ENCODE peak calls at places on chromosomes 13 and 19, in five cellular contexts. Q is A549, M is uterus, B is heart left ventricle, L is body of pancreas. Z is an unnamed sample.

GRCh38 chr19:32037998-32038732 is 307.2 kb upstream of the ZNF507 start:
- DNase-seq in L (no peak), Q (no peak), B (no peak), M (peak; percentile 63), Z (no peak)

GRCh38 chr19:29840066-29840950 is 28.5 kb downstream of the CCNE1 start:
- DNase-seq in B (no peak), L (no peak), Q (no peak), M (no peak), Z (no peak)

GRCh38 chr13:35727881-35728280 is 251.4 kb upstream of the MAB21L1 start:
- DNase-seq in B (no peak), L (no peak), Q (no peak), M (no peak), Z (peak; percentile 40)

GRCh38 chr13:84563611-84564010 is 681.3 kb upstream of the SLITRK1 start:
- DNase-seq in B (no peak), L (peak; percentile 38), Q (no peak), M (no peak), Z (no peak)

GRCh38 chr19:17553256-17553655 is 2.2 kb upstream of the COLGALT1 start:
- DNase-seq in M (peak; percentile 87), Q (no peak), B (no peak), L (peak; percentile 38), Z (peak; percentile 86)

GRCh38 chr13:62387642-62388041 is 972.0 kb upstream of the PCDH20 start:
- DNase-seq in L (no peak), B (no peak), M (no peak), Q (no peak), Z (no peak)

GRCh38 chr13:48849515-48849914 is 126.2 kb upstream of the FNDC3A start:
- DNase-seq in M (no peak), L (no peak), B (no peak), Q (no peak), Z (no peak)

GRCh38 chr13:51364404-51365008 is 25.0 kb downstream of the SERPINE3 start:
- DNase-seq in M (no peak), B (no peak), Q (no peak), L (no peak), Z (no peak)

GRCh38 chr19:43765109-43765876 is 10.5 kb upstream of the SMG9 start:
- DNase-seq in L (peak; percentile 28), B (peak; percentile 72), Q (peak; percentile 95), M (peak; percentile 30), Z (peak; percentile 71)

GRCh38 chr19:42282810-42283247 is 13.8 kb downstream of the CIC start:
- DNase-seq in M (no peak), L (no peak), B (no peak), Q (no peak), Z (no peak)

GRCh38 chr19:48513289-48514122 is 1.9 kb upstream of the LMTK3 start:
- DNase-seq in B (peak; percentile 66), M (no peak), L (peak; percentile 80), Q (peak; percentile 92), Z (peak; percentile 38)

GRCh38 chr19:48413879-48414623 is 20.6 kb downstream of the GRIN2D start:
- DNase-seq in Q (peak; percentile 76), L (no peak), B (no peak), M (no peak), Z (no peak)

GRCh38 chr19:56117889-56118288 is 3.2 kb downstream of the ZNF787 start:
- DNase-seq in L (no peak), Q (no peak), B (no peak), M (no peak), Z (no peak)

GRCh38 chr13:114101325-114101821 is 31.1 kb downstream of the RASA3 start:
- DNase-seq in B (peak; percentile 64), Q (no peak), M (peak; percentile 32), L (peak; percentile 20), Z (peak; percentile 91)

GRCh38 chr19:48090281-48090802 is 20.3 kb downstream of the PLA2G4C start:
- DNase-seq in M (no peak), Q (no peak), L (no peak), B (no peak), Z (no peak)

GRCh38 chr19:56085571-56086275 is 35.4 kb downstream of the ZNF787 start:
- DNase-seq in Q (no peak), B (no peak), L (no peak), M (no peak), Z (no peak)

GRCh38 chr19:29708553-29709439 is 6.3 kb downstream of the C19orf12 start:
- DNase-seq in M (no peak), B (no peak), Q (no peak), L (no peak), Z (no peak)

GRCh38 chr19:18456974-18457373 is 19.0 kb upstream of the ISYNA1 start:
- DNase-seq in B (no peak), M (peak; percentile 63), Q (no peak), L (no peak), Z (no peak)

GRCh38 chr13:77751513-77752456 is 54.3 kb downstream of the SLAIN1 start:
- DNase-seq in Q (peak; percentile 42), M (peak; percentile 17), L (peak; percentile 52), B (no peak), Z (no peak)

GRCh38 chr13:21703846-21704245 is 33.0 kb downstream of the FGF9 start:
- DNase-seq in B (no peak), Q (peak; percentile 18), L (no peak), M (no peak), Z (no peak)

GRCh38 chr19:52943134-52943883 is 19.4 kb downstream of the ZNF816 start:
- DNase-seq in L (no peak), Q (no peak), B (no peak), M (no peak), Z (peak; percentile 78)

GRCh38 chr19:52943884-52944643 is 18.6 kb downstream of the ZNF816 start:
- DNase-seq in M (no peak), B (no peak), L (no peak), Q (no peak), Z (peak; percentile 61)

GRCh38 chr19:52941941-52942370 is 18.7 kb upstream of the ZNF888 start:
- DNase-seq in M (peak; percentile 41), Q (no peak), L (peak; percentile 26), B (no peak), Z (no peak)

GRCh38 chr19:52945652-52946321 is 16.9 kb downstream of the ZNF816 start:
- DNase-seq in L (no peak), Q (no peak), M (no peak), B (no peak), Z (no peak)

DNA sequence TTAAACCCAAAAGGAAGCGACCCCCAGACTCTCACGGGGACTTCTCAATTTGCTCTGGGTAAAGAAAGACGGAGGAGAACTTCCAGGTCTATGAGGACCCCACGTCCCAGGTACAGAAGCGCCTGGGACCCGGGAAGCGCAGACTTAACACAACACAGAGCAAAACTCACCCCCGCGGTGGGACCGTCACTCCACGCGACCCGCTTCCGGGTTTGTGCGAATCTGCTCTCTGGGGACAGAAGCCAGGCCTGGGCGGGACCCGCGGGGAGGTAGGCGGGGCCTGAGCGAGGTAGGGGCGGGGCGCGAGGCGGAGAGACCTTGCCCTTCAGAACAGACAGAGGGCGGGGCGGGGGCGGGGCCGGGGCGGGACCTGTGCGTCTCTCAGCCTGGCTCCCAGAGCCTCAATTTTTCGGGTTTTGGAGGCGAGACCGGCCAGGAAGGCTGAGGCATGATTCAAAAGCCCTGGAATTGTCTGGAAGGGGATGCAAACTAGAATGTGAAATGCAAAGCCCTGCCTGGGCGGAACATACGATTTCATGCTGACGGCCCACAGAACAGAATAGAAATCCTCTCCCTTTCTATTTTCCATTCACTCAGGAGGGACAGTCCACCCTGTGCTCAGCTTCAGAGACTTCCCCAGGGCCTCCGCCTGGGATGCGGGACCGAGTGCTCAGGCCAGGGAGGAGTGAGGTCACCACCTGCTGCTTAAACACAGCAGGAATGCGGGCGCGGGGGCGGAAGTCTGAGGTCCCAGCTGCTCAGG is 19.3 kb upstream of the ZNF888 start:
- DNase-seq in Q (no peak), B (peak; percentile 96), M (peak; percentile 94), L (peak; percentile 96), Z (peak; percentile 94)
- TF ChIP-seq POLR2A in Q (no peak), B (peak; percentile 83), M (peak; percentile 23), L (peak; percentile 93), Z (peak; percentile 76)

DNA sequence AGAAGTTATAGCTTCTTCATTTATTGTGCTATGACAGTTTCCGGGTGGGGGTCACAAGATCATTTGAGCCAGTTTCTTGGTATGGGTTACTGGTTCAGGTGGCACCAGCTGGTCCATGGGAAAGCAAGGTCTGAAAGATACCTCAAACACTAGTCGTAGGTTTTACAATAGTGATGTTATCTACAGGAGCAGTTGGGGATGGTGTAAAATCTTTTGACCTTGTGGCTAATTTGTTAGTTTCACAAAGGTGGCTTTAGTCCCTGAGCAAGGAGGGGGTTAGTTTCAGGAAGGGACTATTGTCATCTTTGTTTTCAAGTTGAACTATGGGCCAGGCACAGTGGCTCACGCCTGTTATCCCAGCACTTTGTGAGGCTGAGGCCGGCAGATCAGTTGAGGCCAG is 24.6 kb downstream of the CHST8 start:
- DNase-seq in L (no peak), Q (no peak), B (no peak), M (no peak), Z (peak; percentile 32)
- H3K4me3 ChIP-seq in L (no peak overlapping the region), Q (no peak overlapping the region), B (no peak overlapping the region), M (no peak overlapping the region), Z (no peak overlapping the region)

DNA sequence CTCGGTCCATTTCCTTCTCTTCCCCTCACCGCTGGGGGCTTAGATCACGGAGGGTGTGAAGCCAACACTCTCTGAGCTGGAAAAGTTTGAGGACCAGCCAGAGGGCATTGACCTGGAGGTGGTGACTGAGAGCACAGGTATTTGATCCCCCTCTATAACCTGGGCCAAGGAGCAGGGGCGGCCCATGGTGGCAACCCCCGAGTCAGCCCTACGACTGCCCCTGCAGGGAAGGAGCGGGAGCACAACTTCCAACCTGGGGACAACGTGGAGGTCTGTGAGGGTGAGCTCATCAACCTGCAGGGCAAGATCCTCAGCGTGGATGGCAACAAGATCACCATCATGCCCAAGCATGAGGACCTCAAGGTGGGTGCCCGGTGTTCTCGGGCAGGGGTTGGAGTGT is 11.6 kb upstream of the TIMM50 start:
- DNase-seq in B (no peak), L (no peak), M (no peak), Q (no peak), Z (no peak)
- TF ChIP-seq POLR2A in B (no peak), L (no peak), M (no peak), Q (no peak), Z (no peak)

GRCh38 chr13:40790232-40790631 is 821 bp downstream of the SLC25A15 start:
- DNase-seq in B (no peak), Q (no peak), M (no peak), L (no peak), Z (no peak)

GRCh38 chr13:40789275-40790231 is at the start of gene SLC25A15:
- DNase-seq in Q (peak; percentile 82), M (peak; percentile 59), L (peak; percentile 92), B (peak; percentile 90), Z (no peak)

GRCh38 chr13:40787062-40787461 is 2.3 kb upstream of the SLC25A15 start:
- DNase-seq in L (no peak), Q (no peak), B (no peak), M (no peak), Z (no peak)

GRCh38 chr13:40784540-40784939 is 4.9 kb upstream of the SLC25A15 start:
- DNase-seq in Q (no peak), B (no peak), M (no peak), L (no peak), Z (no peak)

GRCh38 chr13:40786568-40786996 is 2.8 kb upstream of the SLC25A15 start:
- DNase-seq in Q (no peak), B (no peak), L (no peak), M (no peak), Z (no peak)
- H3K4me3 ChIP-seq in Q (no peak overlapping the region), B (no peak overlapping the region), L (no peak overlapping the region), M (no peak overlapping the region), Z (no peak overlapping the region)

Z was measured in lower leg skin.